ENCODE peak calls at places on chromosomes 4 and X, in eight cellular contexts. T is psoas muscle, E is brain microvascular endothelial cell, I is choroid plexus epithelial cell, H is HepG2, Q is fibroblast of the aortic adventitia, G is fibroblast of mammary gland, B is hepatocyte. X is an unnamed sample.
A peak's percentile ranks its signal among the peaks of the same experiment; 100 is the strongest.

GRCh38 chr4:142516686-142517145 is 329.4 kb downstream of the INPP4B start:
- DNase-seq in T (no peak), E (no peak), I (peak; percentile 15), H (no peak), Q (peak; percentile 29), G (peak; percentile 32), B (peak; percentile 9), X (no peak)

GRCh38 chr4:141642711-141643110 is 6.3 kb downstream of the IL15 start:
- DNase-seq in T (no peak), E (no peak), I (no peak), H (no peak), Q (no peak), G (peak; percentile 39), B (no peak), X (no peak)

GRCh38 chr4:84920591-84920990 is 45.9 kb downstream of the WDFY3 start:
- DNase-seq in T (no peak), E (peak; percentile 21), I (peak; percentile 64), H (no peak), Q (peak; percentile 82), G (peak; percentile 84), B (no peak), X (no peak)

GRCh38 chrX:4225086-4225485 is 511.6 kb upstream of the PRKX start:
- DNase-seq in T (no peak), E (no peak), I (no peak), H (no peak), Q (no peak), G (no peak), B (peak; percentile 10), X (no peak)

GRCh38 chr4:20251061-20251795 is 477 bp upstream of the SLIT2 start:
- DNase-seq in T (no peak), E (no peak), I (peak; percentile 42), H (no peak), Q (peak; percentile 52), G (no peak), B (no peak), X (no peak)

GRCh38 chr4:8374851-8375649 is 65.5 kb downstream of the ACOX3 start:
- DNase-seq in T (peak; percentile 36), E (no peak), I (no peak), H (no peak), Q (no peak), G (no peak), B (no peak), X (no peak)

GRCh38 chrX:121987163-121987562 is 939.8 kb downstream of the GLUD2 start:
- DNase-seq in T (no peak), E (no peak), I (peak; percentile 50), H (no peak), Q (peak; percentile 86), G (peak; percentile 69), B (no peak), X (no peak)

GRCh38 chrX:41558531-41558930 is 111.4 kb downstream of the NYX start:
- DNase-seq in T (no peak), E (no peak), I (peak; percentile 59), H (no peak), Q (peak; percentile 51), G (peak; percentile 55), B (no peak), X (no peak)

GRCh38 chrX:138925330-138925729 is 213.8 kb upstream of the FGF13 start:
- DNase-seq in T (peak; percentile 49), E (no peak), I (peak; percentile 8), H (no peak), Q (peak; percentile 94), G (peak; percentile 95), B (peak; percentile 29), X (no peak)

GRCh38 chr4:176323511-176324160 is 3.9 kb downstream of the SPCS3 start:
- DNase-seq in T (no peak), E (no peak), I (no peak), H (no peak), Q (peak; percentile 40), G (no peak), B (no peak), X (no peak)

GRCh38 chr4:52822583-52823477 is 39.3 kb upstream of the RASL11B start:
- DNase-seq in T (no peak), E (no peak), I (peak; percentile 91), H (no peak), Q (peak; percentile 55), G (peak; percentile 98), B (no peak), X (no peak)

GRCh38 chr4:23884731-23885130 is 5.1 kb downstream of the PPARGC1A start:
- DNase-seq in T (no peak), E (no peak), I (peak; percentile 33), H (no peak), Q (no peak), G (no peak), B (no peak), X (no peak)

GRCh38 chrX:53186363-53186762 is 38.6 kb downstream of the KDM5C start:
- DNase-seq in T (no peak), E (peak; percentile 31), I (peak; percentile 23), H (no peak), Q (no peak), G (peak; percentile 25), B (no peak), X (no peak)

GRCh38 chr4:101332424-101332823 is 14.9 kb downstream of the PPP3CA start:
- DNase-seq in T (no peak), E (no peak), I (no peak), H (no peak), Q (no peak), G (peak; percentile 14), B (no peak), X (no peak)

GRCh38 chrX:85419293-85419692 is 39.8 kb upstream of the POF1B start:
- DNase-seq in T (no peak), E (no peak), I (no peak), H (no peak), Q (no peak), G (no peak), B (no peak), X (no peak)

GRCh38 chrX:42943051-42943450 is 165.1 kb upstream of the PPP1R2C start:
- DNase-seq in T (no peak), E (no peak), I (no peak), H (peak; percentile 1), Q (no peak), G (no peak), B (no peak), X (no peak)

GRCh38 chrX:103183912-103184311 is 31.0 kb upstream of the BEX4 start:
- DNase-seq in T (no peak), E (no peak), I (no peak), H (no peak), Q (no peak), G (no peak), B (no peak), X (no peak)

DNA sequence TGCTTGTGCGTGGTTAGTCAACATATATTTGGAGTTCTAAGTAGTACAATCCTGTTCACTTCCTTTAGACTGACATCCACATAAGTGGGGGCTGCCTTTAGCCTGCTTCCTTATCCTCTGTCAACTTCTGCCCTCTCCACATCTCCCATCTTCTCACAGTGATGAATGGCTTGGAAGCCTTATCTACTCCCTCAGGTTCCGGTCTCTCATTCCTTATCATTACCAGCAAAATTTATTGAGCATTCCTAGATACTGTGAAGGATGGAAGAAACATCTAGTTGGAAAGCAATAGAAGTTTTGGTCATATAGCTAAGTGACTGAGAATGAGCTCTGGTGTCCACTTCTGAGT is 25.2 kb downstream of the DOCK11 start:
- DNase-seq in T (no peak), E (no peak), I (no peak), H (no peak), Q (no peak), G (no peak), B (no peak), X (no peak)
- H3K4me3 ChIP-seq in T (no peak overlapping the region), E (no peak overlapping the region), I (no peak overlapping the region), H (no peak overlapping the region), Q (no peak overlapping the region), G (no peak overlapping the region), B (no peak overlapping the region), X (no peak overlapping the region)

GRCh38 chrX:135463937-135464336 is 42.2 kb downstream of the SMIM10L2A start:
- DNase-seq in T (no peak), E (peak; percentile 1), I (peak; percentile 28), H (peak; percentile 0), Q (peak; percentile 10), G (peak; percentile 11), B (no peak), X (no peak)
- TF ChIP-seq CTCF in T (peak; percentile 17), E (peak; percentile 31), I (peak; percentile 52), H (no peak), Q (peak; percentile 48), G (peak; percentile 37), B (no peak), X (no peak)

GRCh38 chrX:152831391-152831790 is 528 bp downstream of the NSDHL start:
- DNase-seq in T (no peak), E (no peak), I (no peak), H (no peak), Q (no peak), G (no peak), B (no peak), X (no peak)
- H3K4me3 ChIP-seq in T (peak overlapping the region; percentile 73), E (peak overlapping the region; percentile 79), I (peak overlapping the region; percentile 78), H (peak overlapping the region; percentile 84), Q (peak overlapping the region; percentile 70), G (peak overlapping the region; percentile 73), B (peak overlapping the region; percentile 39), X (peak overlapping the region; percentile 71)

GRCh38 chr4:658031-658667 is 15.9 kb downstream of the ATP5ME start:
- DNase-seq in T (peak; percentile 51), E (no peak), I (no peak), H (no peak), Q (no peak), G (no peak), B (no peak), X (no peak)

GRCh38 chr4:655735-656151 is 18.3 kb downstream of the ATP5ME start:
- DNase-seq in T (peak; percentile 35), E (no peak), I (no peak), H (no peak), Q (no peak), G (no peak), B (no peak), X (no peak)

GRCh38 chr4:657338-658030 is 16.6 kb downstream of the ATP5ME start:
- DNase-seq in T (peak; percentile 32), E (no peak), I (no peak), H (no peak), Q (no peak), G (no peak), B (no peak), X (no peak)

GRCh38 chr4:654871-655734 is 19.0 kb downstream of the ATP5ME start:
- DNase-seq in T (peak; percentile 22), E (no peak), I (no peak), H (no peak), Q (no peak), G (no peak), B (no peak), X (no peak)

GRCh38 chr4:656651-657337 is 17.3 kb downstream of the ATP5ME start:
- DNase-seq in T (peak; percentile 51), E (no peak), I (no peak), H (peak; percentile 38), Q (no peak), G (peak; percentile 19), B (no peak), X (no peak)
- TF ChIP-seq CTCF in T (no peak), E (no peak), I (no peak), H (no peak), Q (no peak), G (no peak), B (no peak), X (no peak)

GRCh38 chrX:10159069-10159468 is 2.3 kb downstream of the CLCN4 start:
- DNase-seq in T (no peak), E (no peak), I (no peak), H (no peak), Q (no peak), G (no peak), B (no peak), X (no peak)
- H3K4me3 ChIP-seq in T (peak overlapping the region; percentile 63), E (no peak overlapping the region), I (no peak overlapping the region), H (no peak overlapping the region), Q (no peak overlapping the region), G (no peak overlapping the region), B (no peak overlapping the region), X (no peak overlapping the region)

GRCh38 chr4:25842229-25842840 is 20.5 kb downstream of the SEL1L3 start:
- DNase-seq in T (no peak), E (no peak), I (no peak), H (no peak), Q (no peak), G (no peak), B (no peak), X (no peak)
- TF ChIP-seq CTCF in T (no peak), E (peak; percentile 13), I (peak; percentile 22), H (peak; percentile 22), Q (no peak), G (no peak), B (no peak), X (no peak)